ENCODE peak calls at places on chromosomes 3 and 15, in seven cellular contexts. D is GM12865, X is astrocyte of the spinal cord, K is lung, V is GM23338, Q is IMR-90, H is stomach. O is an unnamed sample.

GRCh38 chr3:122497425-122497824 is 17.3 kb downstream of the KPNA1 start:
- DNase-seq in Q (peak), D (peak), V (no peak), K (no peak), X (peak), H (no peak), O (no peak)

GRCh38 chr3:155417119-155417517 is 123.6 kb upstream of the STRIT1 start:
- DNase-seq in Q (no peak), H (no peak), V (no peak), X (no peak), D (no peak), K (no peak), O (no peak)

GRCh38 chr3:194711286-194711685 is 25.6 kb downstream of the FAM43A start:
- DNase-seq in Q (no peak), K (no peak), H (no peak), D (no peak), V (no peak), X (no peak), O (no peak)

GRCh38 chr15:25171856-25172687 is 217.3 kb downstream of the SNRPN start:
- DNase-seq in V (no peak), X (no peak), K (peak), Q (no peak), D (no peak), H (no peak), O (no peak)

GRCh38 chr3:152434142-152434541 is 165.4 kb downstream of the MBNL1 start:
- DNase-seq in H (no peak), K (no peak), Q (no peak), X (no peak), V (no peak), D (no peak), O (no peak)

GRCh38 chr15:82021021-82021420 is 24.8 kb downstream of the MEX3B start:
- DNase-seq in V (no peak), X (no peak), H (no peak), D (no peak), K (no peak), Q (peak), O (no peak)

GRCh38 chr3:52244061-52244628 is 1.4 kb upstream of the PPM1M start:
- DNase-seq in H (peak), V (no peak), D (peak), X (no peak), K (peak), Q (peak), O (no peak)

GRCh38 chr3:172371544-172371943 is 76.7 kb downstream of the GHSR start:
- DNase-seq in H (no peak), K (no peak), X (no peak), D (no peak), Q (no peak), V (no peak), O (no peak)

GRCh38 chr3:177196473-177197040 is 725 bp downstream of the TBL1XR1 start:
- DNase-seq in Q (peak), K (no peak), D (peak), V (peak), H (peak), X (peak), O (no peak)

GRCh38 chr15:85667491-85668424 is 127.0 kb downstream of the KLHL25 start:
- DNase-seq in H (no peak), K (peak), Q (peak), V (no peak), X (peak), D (peak), O (no peak)

GRCh38 chr3:34011171-34012101 is 213.0 kb downstream of the PDCD6IP start:
- DNase-seq in X (peak), V (no peak), H (no peak), D (peak), K (no peak), Q (peak), O (no peak)

GRCh38 chr3:101675709-101676218 is 1.2 kb downstream of the ZBTB11 start:
- DNase-seq in K (peak), V (no peak), X (no peak), H (no peak), Q (no peak), D (no peak), O (no peak)

GRCh38 chr3:24713516-24713915 is 218.9 kb upstream of the THRB start:
- DNase-seq in D (no peak), Q (no peak), X (no peak), K (no peak), H (no peak), V (peak), O (no peak)

GRCh38 chr3:127158614-127159221 is 34.2 kb upstream of the PRR23E start:
- DNase-seq in K (no peak), V (peak), X (peak), H (no peak), D (no peak), Q (no peak), O (no peak)

GRCh38 chr3:44992555-44993470 is 16.8 kb downstream of the EXOSC7 start:
- DNase-seq in D (no peak), X (peak), V (peak), H (no peak), K (no peak), Q (no peak), O (no peak)

GRCh38 chr3:187430576-187430975 is 62.4 kb downstream of the RTP4 start:
- DNase-seq in X (no peak), Q (no peak), V (peak), D (peak), H (no peak), K (no peak), O (no peak)

GRCh38 chr3:133831966-133832801 is 26.6 kb downstream of the SRPRB start:
- DNase-seq in X (no peak), H (no peak), K (no peak), V (peak), Q (no peak), D (peak), O (no peak)

GRCh38 chr15:28897861-28898608 is 12.3 kb downstream of the APBA2 start:
- DNase-seq in H (no peak), Q (no peak), K (no peak), V (no peak), X (no peak), D (no peak), O (no peak)

GRCh38 chr3:192422998-192423349 is 304.4 kb downstream of the FGF12 start:
- DNase-seq in H (no peak), K (no peak), Q (no peak), D (no peak), X (peak), V (peak), O (no peak)
- TF ChIP-seq CTCF in H (no peak), K (no peak), Q (peak), D (peak), X (peak), V (peak), O (no peak)

GRCh38 chr3:144585408-144585807 is 613.8 kb downstream of the DIPK2A start:
- DNase-seq in V (no peak), Q (no peak), D (peak), H (no peak), K (no peak), X (no peak), O (no peak)
- TF ChIP-seq CTCF in V (peak), Q (no peak), D (no peak), H (no peak), K (no peak), X (no peak), O (no peak)

GRCh38 chr3:16092923-16093322 is 81.6 kb upstream of the GALNT15 start:
- DNase-seq in K (no peak), D (no peak), H (no peak), X (no peak), V (no peak), Q (no peak), O (no peak)
- TF ChIP-seq CTCF in K (no peak), D (no peak), H (no peak), X (no peak), V (no peak), Q (no peak), O (no peak)

DNA sequence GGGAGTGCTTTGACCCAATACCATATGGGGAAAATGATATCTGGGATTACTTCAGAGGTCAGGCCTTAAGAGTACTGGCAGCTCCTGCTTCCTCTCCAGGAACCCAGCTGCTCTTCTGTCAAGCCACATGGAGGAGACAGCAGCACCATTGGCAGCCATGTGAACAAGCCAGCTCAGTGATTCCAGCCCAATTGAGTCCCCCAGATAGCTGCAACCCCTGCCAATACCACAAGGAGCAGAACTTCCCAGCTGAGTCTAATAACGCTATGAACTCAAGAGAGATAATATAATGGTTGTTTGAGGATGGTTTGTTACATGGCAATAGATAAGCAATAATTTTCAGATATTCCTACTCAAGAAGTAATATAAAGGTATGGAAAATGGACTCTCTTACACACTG is 126.8 kb upstream of the CPNE4 start:
- DNase-seq in D (no peak), K (no peak), H (no peak), X (no peak), Q (no peak), V (peak), O (no peak)
- TF ChIP-seq CTCF in D (no peak), K (no peak), H (no peak), X (no peak), Q (no peak), V (peak), O (no peak)

DNA sequence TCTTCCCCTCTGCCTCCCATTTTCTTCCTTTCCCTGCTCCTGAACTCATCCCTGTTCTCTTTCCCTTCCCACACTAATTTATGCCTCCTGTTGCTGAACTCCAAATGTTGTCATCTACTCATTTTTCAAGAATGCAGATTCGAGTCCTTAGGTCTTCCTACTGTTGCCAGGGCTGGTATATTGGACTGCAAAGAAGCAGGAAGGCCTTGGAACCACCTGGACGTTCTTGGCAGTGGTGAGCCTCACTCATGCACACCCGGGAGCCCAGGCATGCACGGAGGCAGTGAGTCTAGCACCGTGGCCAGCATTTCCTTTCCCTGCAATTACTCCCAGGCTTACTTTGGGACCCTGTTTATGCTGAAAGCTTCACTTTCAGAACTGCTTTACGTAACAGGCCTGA is 128.5 kb upstream of the RAD18 start:
- DNase-seq in Q (no peak), H (no peak), K (no peak), V (no peak), X (no peak), D (no peak), O (no peak)
- TF ChIP-seq CTCF in Q (no peak), H (no peak), K (no peak), V (no peak), X (no peak), D (no peak), O (no peak)

GRCh38 chr15:77632760-77633133 is at the start of gene LINGO1:
- DNase-seq in K (no peak), H (no peak), X (no peak), D (no peak), V (peak), Q (no peak), O (no peak)

GRCh38 chr15:77630064-77630463 is 2.6 kb downstream of the LINGO1 start:
- DNase-seq in H (no peak), X (no peak), K (no peak), Q (no peak), D (no peak), V (no peak), O (no peak)

GRCh38 chr15:77631790-77632551 is 741 bp downstream of the LINGO1 start:
- DNase-seq in K (no peak), Q (no peak), D (no peak), V (peak), H (no peak), X (no peak), O (no peak)

GRCh38 chr15:77629070-77630030 is 3.4 kb downstream of the LINGO1 start:
- DNase-seq in X (no peak), K (no peak), V (no peak), Q (no peak), D (no peak), H (no peak), O (no peak)

DNA sequence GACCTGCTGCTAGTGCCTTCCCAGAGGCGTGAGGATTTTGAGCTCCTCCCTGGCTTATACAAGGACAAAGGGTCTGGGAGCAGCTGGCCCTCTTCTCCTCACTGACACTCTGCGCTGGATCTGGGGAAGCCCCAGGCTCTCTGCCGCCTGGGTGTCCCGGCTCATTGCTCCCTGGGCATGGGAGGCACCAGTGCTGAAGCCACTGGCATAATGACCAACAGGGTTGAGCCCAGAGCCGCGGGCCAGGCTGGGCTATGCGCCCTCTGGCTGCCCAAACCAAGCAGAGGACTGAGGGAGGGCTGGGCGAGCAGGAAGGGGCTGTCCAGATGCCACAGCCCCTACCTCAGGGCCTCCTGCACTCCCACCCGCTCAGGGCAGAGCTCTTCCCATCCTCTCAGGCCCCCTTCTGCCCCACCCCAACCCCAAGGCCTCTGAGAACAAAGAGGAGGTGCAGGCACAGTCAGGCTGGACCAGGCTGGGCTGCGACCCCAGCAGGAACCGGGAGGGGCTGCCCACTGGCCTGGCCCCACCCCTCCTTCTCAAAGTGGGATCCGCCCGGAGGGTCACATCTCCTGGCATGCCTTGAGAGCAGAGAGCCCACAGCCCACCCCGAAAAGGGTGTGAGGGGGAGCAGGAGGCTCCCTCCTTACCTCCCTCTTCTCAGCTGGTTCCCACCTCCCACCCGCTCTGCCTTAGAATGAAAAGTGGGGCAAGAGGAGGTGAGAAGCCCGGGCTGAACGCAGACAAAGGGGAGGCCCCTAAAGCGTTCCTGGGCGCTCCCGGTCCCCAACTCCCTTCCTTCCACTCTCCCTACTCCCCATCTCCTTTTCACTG is 1.5 kb downstream of the LINGO1 start:
- DNase-seq in X (no peak), K (no peak), H (no peak), V (peak), Q (no peak), D (no peak), O (no peak)
- TF ChIP-seq CTCF in X (peak), K (no peak), H (no peak), V (peak), Q (no peak), D (no peak), O (no peak)

GRCh38 chr15:59642351-59642750 is 15.0 kb downstream of the GTF2A2 start:
- DNase-seq in X (no peak), Q (no peak), H (no peak), D (no peak), V (no peak), K (no peak), O (no peak)
- TF ChIP-seq CTCF in X (peak), Q (no peak), H (no peak), D (no peak), V (peak), K (no peak), O (no peak)

GRCh38 chr3:150605998-150606641 is 3.0 kb downstream of the SELENOT start:
- DNase-seq in H (no peak), Q (no peak), V (no peak), D (peak), K (no peak), X (no peak), O (no peak)

GRCh38 chr3:150603888-150604319 is 783 bp downstream of the SELENOT start:
- DNase-seq in Q (no peak), K (no peak), H (no peak), V (peak), D (no peak), X (no peak), O (no peak)

GRCh38 chr3:150599611-150600297 is 3.4 kb upstream of the SELENOT start:
- DNase-seq in D (peak), X (peak), Q (peak), H (no peak), V (peak), K (no peak), O (no peak)

GRCh38 chr3:150602426-150603089 is 563 bp upstream of the SELENOT start:
- DNase-seq in X (no peak), K (no peak), H (no peak), Q (no peak), D (no peak), V (no peak), O (no peak)

GRCh38 chr3:150603090-150603887 is at the start of gene SELENOT:
- DNase-seq in Q (peak), H (peak), X (peak), K (peak), V (peak), D (peak), O (peak)
- TF ChIP-seq CTCF in Q (peak), H (no peak), X (peak), K (no peak), V (peak), D (peak), O (no peak)